ENCODE peak calls at places on chromosomes 6 and 20, in six cellular contexts. Z is T-cell, G is fibroblast of the conjunctiva, W is left lobe of liver, M is NAMALWA, L is body of pancreas. V is an unnamed sample.

GRCh38 chr20:504632-505075 is 38.9 kb downstream of the CSNK2A1 start:
- DNase-seq in G (no peak), Z (no peak), M (no peak), L (no peak), W (no peak), V (no peak)

GRCh38 chr6:47897233-47897632 is 115.4 kb downstream of the OPN5 start:
- DNase-seq in L (no peak), Z (no peak), M (no peak), G (no peak), W (no peak), V (no peak)

GRCh38 chr6:3316363-3316762 is 57.6 kb downstream of the PSMG4 start:
- DNase-seq in G (no peak), M (no peak), W (peak), Z (no peak), L (no peak), V (no peak)

GRCh38 chr6:170393807-170394399 is 87.3 kb downstream of the FAM120B start:
- DNase-seq in G (no peak), M (no peak), L (no peak), Z (no peak), W (no peak), V (no peak)

GRCh38 chr6:13866291-13866690 is 51.9 kb upstream of the MCUR1 start:
- DNase-seq in M (no peak), L (no peak), W (no peak), Z (no peak), G (no peak), V (no peak)

GRCh38 chr6:136640132-136640915 is 90.1 kb upstream of the MAP7 start:
- DNase-seq in L (no peak), M (no peak), W (no peak), Z (no peak), G (peak), V (no peak)

GRCh38 chr6:41536884-41537347 is 9.3 kb upstream of the FOXP4 start:
- DNase-seq in W (peak), L (peak), M (no peak), Z (no peak), G (no peak), V (no peak)

GRCh38 chr6:34512738-34513115 is 43.4 kb downstream of the SPDEF start:
- DNase-seq in W (no peak), G (no peak), Z (no peak), L (no peak), M (no peak), V (no peak)

GRCh38 chr20:845226-845868 is 11.8 kb downstream of the FAM110A start:
- DNase-seq in Z (no peak), M (peak), W (no peak), L (no peak), G (no peak), V (no peak)

GRCh38 chr6:136427378-136427717 is 122.9 kb downstream of the MAP7 start:
- DNase-seq in L (no peak), G (no peak), W (no peak), M (no peak), Z (no peak), V (no peak)

GRCh38 chr20:5638023-5638422 is 112.2 kb upstream of the SHLD1 start:
- DNase-seq in W (no peak), M (no peak), L (no peak), G (no peak), Z (no peak), V (no peak)

GRCh38 chr6:105994522-105995402 is 91.4 kb upstream of the PRDM1 start:
- DNase-seq in G (peak), M (no peak), W (no peak), Z (peak), L (peak), V (no peak)

GRCh38 chr6:106087548-106088325 is 1.6 kb downstream of the PRDM1 start:
- DNase-seq in L (no peak), Z (no peak), W (no peak), G (peak), M (no peak), V (no peak)

V was measured in osteocyte.